ENCODE peak calls at places on chromosome 2, in four cellular contexts. S, E, I and X are unnamed samples. For H3K4me1, the result is how much of the 10 kb centered on the place peaks cover.

GRCh38 chr2:204842731-204843490 is 297.6 kb downstream of the PARD3B start:
- DNase-seq in S (no peak), E (no peak), I (no peak), X (peak)

GRCh38 chr2:6372317-6372903 is 493.3 kb downstream of the CMPK2 start:
- DNase-seq in S (no peak), E (no peak), I (peak), X (no peak)

GRCh38 chr2:38590053-38590452 is 12.7 kb downstream of the HNRNPLL start:
- DNase-seq in S (no peak), E (no peak), I (no peak), X (no peak)

GRCh38 chr2:188693771-188694170 is 280.4 kb upstream of the COL3A1 start:
- DNase-seq in S (no peak), E (no peak), I (no peak), X (no peak)

GRCh38 chr2:71613566-71613952 is 160.2 kb downstream of the DYSF start:
- DNase-seq in S (no peak), E (no peak), I (no peak), X (no peak)

GRCh38 chr2:216284708-216285107 is 87.6 kb downstream of the MARCHF4 start:
- DNase-seq in S (no peak), E (no peak), I (no peak), X (no peak)

GRCh38 chr2:164694275-164694695 is 73.0 kb upstream of the GRB14 start:
- DNase-seq in S (no peak), E (no peak), I (no peak), X (no peak)

GRCh38 chr2:198113316-198113715 is 308.9 kb downstream of the PLCL1 start:
- DNase-seq in S (no peak), E (no peak), I (no peak), X (no peak)

GRCh38 chr2:216555274-216555673 is 56.6 kb downstream of the RPL37A start:
- DNase-seq in S (no peak), E (no peak), I (peak), X (peak)

GRCh38 chr2:62215306-62216064 is 19.6 kb downstream of the B3GNT2 start:
- DNase-seq in S (no peak), E (no peak), I (peak), X (no peak)

GRCh38 chr2:35526741-35527140 is 828.8 kb upstream of the CRIM1 start:
- DNase-seq in S (no peak), E (no peak), I (no peak), X (no peak)

GRCh38 chr2:203648273-203648672 is 58.2 kb upstream of the CD28 start:
- DNase-seq in S (no peak), E (no peak), I (no peak), X (no peak)

GRCh38 chr2:240885980-240886565 is 9.9 kb downstream of the MAB21L4 start:
- DNase-seq in S (no peak), E (no peak), I (no peak), X (no peak)

GRCh38 chr2:117714761-117715160 is 99.7 kb upstream of the DDX18 start:
- DNase-seq in S (no peak), E (no peak), I (no peak), X (no peak)

GRCh38 chr2:150700731-150701130 is 213.3 kb upstream of the RND3 start:
- DNase-seq in S (no peak), E (no peak), I (no peak), X (no peak)

GRCh38 chr2:127320067-127320466 is 26.1 kb upstream of the ERCC3 start:
- DNase-seq in S (no peak), E (no peak), I (no peak), X (no peak)

GRCh38 chr2:186995092-186995491 is 146.1 kb upstream of the ZSWIM2 start:
- DNase-seq in S (no peak), E (no peak), I (no peak), X (no peak)

GRCh38 chr2:119482481-119483394 is 41.5 kb downstream of the SCTR start:
- DNase-seq in S (no peak), E (no peak), I (no peak), X (no peak)

GRCh38 chr2:43133708-43134570 is 92.5 kb downstream of the ZFP36L2 start:
- DNase-seq in S (no peak), E (no peak), I (peak), X (no peak)

GRCh38 chr2:66305714-66306113 is 129.2 kb upstream of the MEIS1 start:
- DNase-seq in S (no peak), E (no peak), I (peak), X (peak)

GRCh38 chr2:20702563-20702962 is 35.6 kb downstream of the GDF7 start:
- DNase-seq in S (no peak), E (no peak), I (no peak), X (no peak)

GRCh38 chr2:61604433-61604832 is 66.3 kb upstream of the XPO1 start:
- DNase-seq in S (no peak), E (no peak), I (no peak), X (no peak)

GRCh38 chr2:134099273-134099672 is 154.6 kb upstream of the MGAT5 start:
- DNase-seq in S (no peak), E (no peak), I (no peak), X (no peak)

GRCh38 chr2:9528036-9528787 is 27.4 kb downstream of the ADAM17 start:
- DNase-seq in S (no peak), E (no peak), I (no peak), X (no peak)

GRCh38 chr2:150485114-150485870 is 2.2 kb downstream of the RND3 start:
- DNase-seq in S (peak), E (no peak), I (peak), X (peak)

GRCh38 chr2:85119900-85120299 is 13.3 kb upstream of the TCF7L1 start:
- DNase-seq in S (peak), E (no peak), I (no peak), X (no peak)

GRCh38 chr2:46385786-46386577 is 88.8 kb downstream of the EPAS1 start:
- DNase-seq in S (no peak), E (no peak), I (no peak), X (no peak)

GRCh38 chr2:5914831-5915611 is 222.8 kb downstream of the SOX11 start:
- DNase-seq in S (no peak), E (no peak), I (no peak), X (no peak)

GRCh38 chr2:5145801-5146200 is 546.4 kb upstream of the SOX11 start:
- DNase-seq in S (no peak), E (no peak), I (no peak), X (no peak)

GRCh38 chr2:182668671-182669070 is 47.4 kb upstream of the DNAJC10 start:
- DNase-seq in S (no peak), E (no peak), I (peak), X (no peak)

DNA sequence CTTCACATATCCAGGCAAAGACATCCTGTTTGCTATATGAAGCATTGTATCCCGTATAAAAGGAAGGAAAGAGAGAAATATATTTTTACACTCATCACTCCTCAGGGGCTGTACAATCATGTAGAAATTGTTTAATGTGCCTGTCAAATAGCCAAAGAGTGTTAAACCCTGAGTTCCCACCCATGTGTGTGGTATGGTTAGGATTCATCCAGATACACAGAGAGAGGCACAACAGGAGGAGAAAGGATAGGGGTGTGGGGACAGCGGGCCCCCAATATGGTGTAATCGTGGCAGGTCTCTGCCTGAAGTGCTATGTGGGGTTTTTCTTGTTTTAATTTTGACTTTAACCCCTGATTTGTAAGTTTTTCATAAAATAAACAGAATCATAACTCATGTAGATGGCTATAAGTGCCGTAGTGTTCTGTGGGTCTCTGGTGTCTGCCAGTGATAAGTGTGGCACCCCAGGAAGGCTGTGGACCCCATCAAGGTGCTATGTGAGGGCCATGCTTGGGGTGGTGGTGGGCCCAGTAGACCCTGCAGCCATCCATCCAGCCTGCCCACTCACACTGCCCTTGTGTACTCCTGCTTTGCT is 10.2 kb upstream of the IL18R1 start:
- DNase-seq in S (no peak), E (no peak), I (no peak), X (no peak)
- TF ChIP-seq POLR2AphosphoS5 in S (no peak), E (no peak), I (no peak), X (no peak)

GRCh38 chr2:202286595-202286994 is 21.0 kb downstream of the NOP58 start:
- DNase-seq in S (no peak), E (no peak), I (no peak), X (no peak)
- TF ChIP-seq POLR2A in S (no peak), E (no peak), I (no peak), X (no peak)

GRCh38 chr2:16663121-16663905 is 2.3 kb downstream of the CYRIA start:
- DNase-seq in S (no peak), E (no peak), I (no peak), X (no peak)
- H3K4me1 ChIP-seq in S (under half), E (under half), I (half or more), X (half or more)

DNA sequence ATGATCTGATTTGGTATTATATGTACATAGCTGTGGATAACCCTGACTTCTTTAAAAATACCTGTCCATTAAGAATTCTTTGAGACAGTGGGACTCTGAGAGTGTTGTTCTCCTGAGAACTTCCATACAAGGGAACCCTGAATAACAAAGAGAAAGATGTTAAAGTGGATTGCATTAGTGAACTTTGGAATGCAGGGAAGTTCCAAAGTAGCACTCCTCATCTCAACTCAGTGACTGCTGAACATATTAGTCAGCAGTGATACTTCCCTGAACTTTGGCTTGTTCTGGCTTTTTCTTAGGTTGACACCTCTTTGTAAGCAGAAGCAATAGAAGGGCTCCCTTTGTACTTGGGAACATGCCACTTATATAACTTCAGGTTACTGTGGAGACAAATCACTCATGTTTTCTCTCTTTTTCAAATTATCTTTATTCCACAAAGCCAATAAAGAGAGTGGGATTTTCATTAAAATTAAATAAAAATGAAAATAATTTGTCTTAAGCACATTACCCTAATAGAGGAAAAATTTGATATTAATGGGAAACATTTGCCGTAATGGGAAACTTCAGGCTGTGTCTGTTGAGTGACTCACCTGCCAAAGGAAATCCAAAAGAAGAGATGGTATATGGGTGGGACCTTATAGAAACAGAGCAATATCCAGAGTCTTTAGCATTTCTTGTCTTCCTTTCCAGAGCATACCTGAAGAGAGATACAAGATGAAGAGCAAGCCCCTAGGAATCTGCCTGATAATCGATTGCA is 33.3 kb downstream of the CFLAR start:
- DNase-seq in S (no peak), E (peak), I (no peak), X (no peak)
- TF ChIP-seq POLR2AphosphoS5 in S (no peak), E (peak), I (peak), X (peak)

DNA sequence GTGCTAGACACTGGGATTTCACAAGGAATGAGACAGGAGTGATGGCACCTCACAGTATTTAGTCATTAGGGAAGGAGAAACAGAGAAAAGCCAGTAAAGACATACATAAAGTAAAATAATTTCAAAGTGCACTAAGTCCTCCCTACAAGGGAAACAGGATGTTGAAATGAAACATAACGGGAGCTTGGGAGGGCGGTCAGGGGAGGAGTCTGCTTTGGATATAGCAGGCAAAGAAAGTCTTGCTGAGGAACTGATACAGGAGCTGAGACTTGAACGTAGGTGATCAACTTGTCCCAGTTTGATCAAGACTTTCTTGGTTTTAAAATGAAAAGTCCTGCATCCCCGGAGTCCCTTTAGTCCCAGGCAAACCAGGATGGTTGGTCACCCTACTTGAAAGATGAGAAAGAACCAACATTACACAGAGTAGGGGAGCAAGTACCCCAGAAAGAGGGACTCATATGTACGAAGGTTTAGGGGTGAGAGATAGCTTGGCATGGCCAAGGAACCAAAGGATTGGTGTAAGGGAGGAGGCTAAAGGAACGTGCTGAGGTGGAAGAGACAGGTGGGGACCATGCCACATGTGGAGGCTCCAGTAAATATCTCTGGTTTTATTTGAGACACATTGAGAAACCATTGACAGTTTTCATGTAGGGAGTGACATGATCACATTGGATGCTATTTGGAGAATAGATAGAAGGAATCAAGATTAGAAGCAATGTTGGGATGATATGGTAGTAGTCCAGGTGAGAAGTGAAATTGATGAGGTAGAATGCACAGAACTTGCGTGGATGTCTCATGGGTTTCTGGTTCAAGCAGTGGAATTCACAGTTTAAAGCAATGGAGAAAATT is 28.4 kb downstream of the FBXO48 start:
- DNase-seq in S (no peak), E (no peak), I (no peak), X (no peak)
- TF ChIP-seq POLR2A in S (peak), E (no peak), I (no peak), X (no peak)

DNA sequence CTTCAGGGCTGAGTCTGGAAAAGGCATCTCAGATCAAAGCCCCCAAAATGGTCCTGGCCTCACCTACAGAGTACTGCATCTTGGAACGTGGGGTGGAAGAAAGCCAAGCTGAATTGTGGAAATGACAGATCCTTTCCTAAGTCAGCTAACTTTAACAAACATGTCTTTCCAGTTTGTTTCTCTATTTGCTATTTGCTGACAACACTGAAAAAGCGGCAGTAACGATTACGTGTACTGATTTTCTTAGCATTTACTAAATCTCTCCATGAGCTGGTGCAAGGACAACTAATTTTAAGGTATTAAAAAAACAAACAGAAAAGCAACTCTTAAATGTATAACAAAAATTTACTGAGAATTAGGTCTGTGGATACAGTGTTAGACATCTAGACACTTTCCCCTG is 1.1 kb downstream of the HIBCH start:
- DNase-seq in S (no peak), E (no peak), I (no peak), X (no peak)
- H3K4me1 ChIP-seq in S (under half), E (under half), I (half or more), X (under half)

GRCh38 chr2:176392125-176392704 is 123.0 kb downstream of the MTX2 start:
- DNase-seq in S (no peak), E (no peak), I (no peak), X (no peak)
- TF ChIP-seq POLR2AphosphoS5 in S (no peak), E (no peak), I (no peak), X (no peak)

GRCh38 chr2:233081232-233081730 is 21.1 kb downstream of the INPP5D start:
- DNase-seq in S (no peak), E (no peak), I (no peak), X (no peak)

GRCh38 chr2:233082222-233082933 is 22.2 kb downstream of the INPP5D start:
- DNase-seq in S (no peak), E (no peak), I (no peak), X (no peak)

GRCh38 chr2:233080836-233081229 is 20.7 kb downstream of the INPP5D start:
- DNase-seq in S (no peak), E (no peak), I (no peak), X (no peak)

GRCh38 chr2:233082934-233083755 is 23.0 kb downstream of the INPP5D start:
- DNase-seq in S (no peak), E (no peak), I (no peak), X (peak)

DNA sequence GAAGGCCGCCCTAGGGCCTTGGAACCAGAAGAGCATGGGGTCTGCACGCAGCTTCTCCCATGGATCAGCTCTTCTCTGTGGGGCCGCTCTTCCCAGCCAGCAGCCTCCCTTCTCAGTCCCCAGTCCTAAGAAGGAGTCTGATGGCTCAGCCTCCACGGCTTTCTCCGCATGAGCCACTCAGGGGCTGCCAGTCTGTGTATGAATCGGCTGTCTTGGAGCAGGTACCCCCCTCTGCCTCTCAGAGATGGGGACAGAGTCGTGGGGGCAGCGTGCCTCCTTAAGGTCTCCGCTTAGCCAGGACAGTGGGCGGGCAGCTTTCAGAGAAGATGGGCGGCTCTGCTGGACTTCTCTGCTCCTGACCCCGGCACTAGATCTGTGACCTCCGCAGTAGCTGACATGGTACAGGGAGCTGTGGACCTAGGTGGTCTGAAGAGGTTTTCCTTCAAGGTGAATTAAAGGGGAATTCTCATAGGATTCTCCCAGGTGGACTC is 21.6 kb downstream of the INPP5D start:
- DNase-seq in S (no peak), E (no peak), I (no peak), X (no peak)
- TF ChIP-seq POLR2A in S (no peak), E (no peak), I (no peak), X (no peak)